ENCODE peak calls at places on chromosomes 12 and 14, in four cellular contexts. K, D, E and R are unnamed samples.

GRCh38 chr12:106135075-106135474 is 3.7 kb downstream of the NUAK1 start:
- DNase-seq in K (no peak), D (no peak), E (no peak), R (no peak)

GRCh38 chr12:106897082-106897481 is 58.6 kb upstream of the TMEM263 start:
- DNase-seq in K (no peak), D (no peak), E (no peak), R (no peak)

GRCh38 chr14:30564868-30565248 is 5.9 kb downstream of the G2E3 start:
- DNase-seq in K (no peak), D (no peak), E (no peak), R (no peak)

GRCh38 chr12:6369916-6370575 is 5.3 kb downstream of the SCNN1A start:
- DNase-seq in K (no peak), D (no peak), E (no peak), R (no peak)

GRCh38 chr12:67410246-67410645 is 141.1 kb downstream of the CAND1 start:
- DNase-seq in K (no peak), D (no peak), E (no peak), R (no peak)

GRCh38 chr14:77580964-77581505 is 35.4 kb downstream of the SPTLC2 start:
- DNase-seq in K (no peak), D (peak; percentile 67), E (no peak), R (no peak)

GRCh38 chr12:47307680-47308399 is 228.1 kb upstream of the AMIGO2 start:
- DNase-seq in K (peak; percentile 66), D (peak; percentile 68), E (no peak), R (no peak)

GRCh38 chr12:3757261-3757660 is 4.4 kb upstream of the CRACR2A start:
- DNase-seq in K (no peak), D (no peak), E (no peak), R (no peak)

GRCh38 chr12:109771746-109772621 is 58.4 kb downstream of the FAM222A start:
- DNase-seq in K (no peak), D (no peak), E (no peak), R (no peak)

GRCh38 chr12:1591029-1591428 is 3.4 kb downstream of the FBXL14 start:
- DNase-seq in K (no peak), D (no peak), E (no peak), R (no peak)